ENCODE peak calls at places on chromosomes 3 and 15, in seven cellular contexts. Q is left ventricle myocardium superior; L is NCI-H460; T is thyroid gland; G is NCI-H2029; H is C1 segment of cervical spinal cord; O is stimulated activated CD8-positive, alpha-beta memory T cell treated with anti-CD3 and anti-CD28 coated beads, Interleukin-12 subunit alpha, Interleukin-12 subunit beta, amount 100 ng/mL, for 4 hours. D is an unnamed sample.

GRCh38 chr15:41286665-41287333 is 45.6 kb downstream of the OIP5 start:
- DNase-seq in H (no peak), L (no peak), G (no peak), T (no peak), Q (no peak), O (no peak), D (no peak)

GRCh38 chr3:40616420-40616819 is 91.7 kb downstream of the ZNF621 start:
- DNase-seq in H (no peak), Q (no peak), G (no peak), L (no peak), O (no peak), T (peak), D (no peak)

GRCh38 chr15:62791694-62792093 is 250.9 kb upstream of the TPM1 start:
- DNase-seq in T (peak), H (no peak), Q (no peak), O (no peak), G (no peak), L (no peak), D (no peak)

GRCh38 chr3:167700046-167700445 is 34.6 kb downstream of the PDCD10 start:
- DNase-seq in L (no peak), H (no peak), G (no peak), O (no peak), Q (no peak), T (no peak), D (no peak)

GRCh38 chr15:26713498-26713897 is 59.4 kb downstream of the GABRB3 start:
- DNase-seq in L (no peak), H (no peak), Q (no peak), G (no peak), O (no peak), T (no peak), D (no peak)

GRCh38 chr15:97904196-97904572 is 56.3 kb upstream of the ARRDC4 start:
- DNase-seq in G (peak), L (peak), T (peak), O (no peak), Q (peak), H (peak), D (peak)

GRCh38 chr15:48373855-48374421 is 42.7 kb downstream of the DUT start:
- DNase-seq in H (no peak), T (peak), G (no peak), Q (peak), L (no peak), O (no peak), D (no peak)

GRCh38 chr3:71103430-71103881 is 480.1 kb downstream of the FOXP1 start:
- DNase-seq in Q (peak), T (peak), O (no peak), L (no peak), G (peak), H (no peak), D (peak)

GRCh38 chr15:74318376-74319137 is 48.9 kb downstream of the CYP11A1 start:
- DNase-seq in G (peak), L (no peak), H (no peak), T (no peak), O (no peak), Q (peak), D (no peak)

D was measured in SHP77.